ENCODE peak calls at places on chromosomes 12 and 14, in five cellular contexts. Y, T, R, D and K are unnamed samples.

GRCh38 chr12:116878567-116879508 is 2.4 kb downstream of the HRK start:
- DNase-seq in Y (peak; percentile 58), T (peak; percentile 73), R (no peak), D (no peak), K (no peak)

GRCh38 chr14:105386581-105387529 is 11.5 kb upstream of the TEX22 start:
- DNase-seq in Y (no peak), T (no peak), R (peak; percentile 18), D (no peak), K (no peak)

GRCh38 chr14:61965030-61965745 is 203.0 kb downstream of the SNAPC1 start:
- DNase-seq in Y (no peak), T (no peak), R (no peak), D (no peak), K (no peak)

GRCh38 chr12:14999421-15000047 is 26.7 kb downstream of the PDE6H start:
- DNase-seq in Y (no peak), T (no peak), R (no peak), D (no peak), K (no peak)

GRCh38 chr12:122874081-122874480 is 21.8 kb downstream of the VPS37B start:
- DNase-seq in Y (no peak), T (peak; percentile 67), R (no peak), D (no peak), K (no peak)

GRCh38 chr12:116065561-116065960 is 211.9 kb downstream of the MED13L start:
- DNase-seq in Y (no peak), T (no peak), R (no peak), D (no peak), K (no peak)

GRCh38 chr12:95718001-95718400 is 72.6 kb downstream of the NTN4 start:
- DNase-seq in Y (no peak), T (no peak), R (no peak), D (no peak), K (no peak)

GRCh38 chr12:97745406-97746101 is 282.9 kb downstream of the RMST start:
- DNase-seq in Y (no peak), T (no peak), R (no peak), D (no peak), K (no peak)

GRCh38 chr12:118746960-118747359 is 234.4 kb upstream of the SRRM4 start:
- DNase-seq in Y (no peak), T (no peak), R (no peak), D (no peak), K (no peak)